ENCODE peak calls at places on chromosome 7, in nine cellular contexts. Q is spleen, B is astrocyte of the spinal cord, M is mammary epithelial cell, Z is mucosa of descending colon, T is A549, X is HCT116, E is HFF-Myc, D is neural progenitor cell. L is an unnamed sample.

GRCh38 chr7:99539213-99539811 is 12.6 kb downstream of the FAM200A start:
- DNase-seq in Q (no peak), B (no peak), M (no peak), Z (no peak), T (no peak), X (no peak), E (no peak), D (no peak), L (no peak)

GRCh38 chr7:95989301-95989700 is 216.9 kb downstream of the DYNC1I1 start:
- DNase-seq in Q (no peak), B (no peak), M (no peak), Z (no peak), T (no peak), X (no peak), E (no peak), D (peak), L (no peak)

GRCh38 chr7:115260381-115260780 is 338.5 kb downstream of the MDFIC start:
- DNase-seq in Q (no peak), B (peak), M (peak), Z (no peak), T (no peak), X (no peak), E (no peak), D (no peak), L (peak)

GRCh38 chr7:36474283-36475010 is 84.8 kb downstream of the ANLN start:
- DNase-seq in Q (no peak), B (peak), M (no peak), Z (no peak), T (no peak), X (no peak), E (no peak), D (no peak), L (peak)

GRCh38 chr7:12267542-12267941 is 56.4 kb downstream of the TMEM106B start:
- DNase-seq in Q (no peak), B (no peak), M (no peak), Z (no peak), T (no peak), X (no peak), E (no peak), D (no peak), L (no peak)

GRCh38 chr7:105782391-105783063 is 93.9 kb downstream of the ATXN7L1 start:
- DNase-seq in Q (peak), B (peak), M (peak), Z (no peak), T (no peak), X (no peak), E (peak), D (no peak), L (peak)

GRCh38 chr7:157673573-157673972 is 336.8 kb downstream of the DNAJB6 start:
- DNase-seq in Q (peak), B (no peak), M (no peak), Z (no peak), T (no peak), X (no peak), E (no peak), D (no peak), L (no peak)

GRCh38 chr7:114508096-114508495 is 93.5 kb downstream of the FOXP2 start:
- DNase-seq in Q (no peak), B (peak), M (no peak), Z (no peak), T (no peak), X (no peak), E (no peak), D (no peak), L (peak)

GRCh38 chr7:23713285-23714235 is 3.5 kb downstream of the STK31 start:
- DNase-seq in Q (no peak), B (peak), M (peak), Z (no peak), T (no peak), X (no peak), E (peak), D (no peak), L (peak)

GRCh38 chr7:26367219-26367711 is 75.6 kb downstream of the SNX10 start:
- DNase-seq in Q (no peak), B (no peak), M (no peak), Z (no peak), T (no peak), X (no peak), E (no peak), D (no peak), L (no peak)

GRCh38 chr7:115059312-115059711 is 137.4 kb downstream of the MDFIC start:
- DNase-seq in Q (no peak), B (peak), M (no peak), Z (no peak), T (no peak), X (no peak), E (no peak), D (no peak), L (no peak)

GRCh38 chr7:6564091-6564770 is 13.0 kb upstream of the GRID2IP start:
- DNase-seq in Q (no peak), B (no peak), M (no peak), Z (peak), T (no peak), X (no peak), E (no peak), D (no peak), L (no peak)

GRCh38 chr7:107777702-107778101 is 25.3 kb downstream of the SLC26A3 start:
- DNase-seq in Q (no peak), B (no peak), M (no peak), Z (no peak), T (no peak), X (no peak), E (no peak), D (no peak), L (no peak)

GRCh38 chr7:110839866-110840265 is 251.1 kb upstream of the LRRN3 start:
- DNase-seq in Q (no peak), B (peak), M (peak), Z (no peak), T (no peak), X (no peak), E (peak), D (peak), L (peak)

GRCh38 chr7:130112078-130112477 is 41.7 kb downstream of the KLHDC10 start:
- DNase-seq in Q (no peak), B (no peak), M (no peak), Z (no peak), T (no peak), X (no peak), E (no peak), D (no peak), L (no peak)

GRCh38 chr7:108613147-108613948 is 43.7 kb downstream of the DNAJB9 start:
- DNase-seq in Q (no peak), B (peak), M (peak), Z (no peak), T (peak), X (peak), E (peak), D (peak), L (peak)

GRCh38 chr7:141975806-141976523 is 2.4 kb upstream of the TAS2R38 start:
- DNase-seq in Q (peak), B (peak), M (peak), Z (peak), T (peak), X (peak), E (peak), D (peak), L (no peak)

GRCh38 chr7:128005117-128005516 is 26.1 kb downstream of the LRRC4 start:
- DNase-seq in Q (no peak), B (no peak), M (no peak), Z (no peak), T (no peak), X (no peak), E (no peak), D (no peak), L (no peak)

GRCh38 chr7:45088821-45089313 is at the start of gene NACAD:
- DNase-seq in Q (peak), B (peak), M (no peak), Z (peak), T (peak), X (no peak), E (no peak), D (peak), L (no peak)

GRCh38 chr7:2205036-2205780 is 27.5 kb downstream of the MAD1L1 start:
- DNase-seq in Q (peak), B (no peak), M (no peak), Z (peak), T (no peak), X (no peak), E (no peak), D (no peak), L (no peak)

GRCh38 chr7:90788057-90788456 is 191.9 kb downstream of the CDK14 start:
- DNase-seq in Q (no peak), B (peak), M (no peak), Z (no peak), T (no peak), X (no peak), E (no peak), D (peak), L (no peak)

GRCh38 chr7:84372155-84372621 is 177.6 kb upstream of the SEMA3A start:
- DNase-seq in Q (no peak), B (peak), M (peak), Z (no peak), T (no peak), X (peak), E (peak), D (peak), L (peak)

GRCh38 chr7:12572941-12573340 is 2.4 kb downstream of the SCIN start:
- DNase-seq in Q (no peak), B (no peak), M (no peak), Z (no peak), T (no peak), X (no peak), E (no peak), D (no peak), L (no peak)

GRCh38 chr7:151978616-151979015 is 22.4 kb downstream of the GALNTL5 start:
- DNase-seq in Q (no peak), B (no peak), M (no peak), Z (no peak), T (no peak), X (no peak), E (no peak), D (no peak), L (no peak)

GRCh38 chr7:22612776-22613175 is 112.8 kb upstream of the STEAP1B start:
- DNase-seq in Q (no peak), B (no peak), M (no peak), Z (no peak), T (no peak), X (no peak), E (no peak), D (no peak), L (no peak)

GRCh38 chr7:88312061-88312663 is 5.5 kb upstream of the STEAP4 start:
- DNase-seq in Q (no peak), B (peak), M (peak), Z (peak), T (no peak), X (no peak), E (no peak), D (no peak), L (peak)

GRCh38 chr7:39096220-39096619 is 118.5 kb downstream of the POU6F2 start:
- DNase-seq in Q (no peak), B (no peak), M (no peak), Z (no peak), T (no peak), X (no peak), E (no peak), D (no peak), L (no peak)

GRCh38 chr7:137325927-137326326 is 17.6 kb downstream of the PTN start:
- DNase-seq in Q (no peak), B (no peak), M (no peak), Z (no peak), T (no peak), X (no peak), E (no peak), D (no peak), L (peak)

GRCh38 chr7:13852281-13852968 is 137.0 kb downstream of the ETV1 start:
- DNase-seq in Q (no peak), B (peak), M (peak), Z (no peak), T (no peak), X (no peak), E (no peak), D (no peak), L (peak)

GRCh38 chr7:100867796-100868485 is 754 bp downstream of the TRIP6 start:
- DNase-seq in Q (no peak), B (no peak), M (peak), Z (no peak), T (no peak), X (no peak), E (no peak), D (peak), L (no peak)

GRCh38 chr7:68733219-68734143 is 864.8 kb upstream of the AUTS2 start:
- DNase-seq in Q (no peak), B (no peak), M (no peak), Z (no peak), T (peak), X (no peak), E (no peak), D (peak), L (no peak)

GRCh38 chr7:66296001-66296521 is 90.9 kb downstream of the TPST1 start:
- DNase-seq in Q (no peak), B (peak), M (no peak), Z (no peak), T (no peak), X (no peak), E (no peak), D (no peak), L (no peak)

GRCh38 chr7:156969972-156970420 is 20.5 kb downstream of the NOM1 start:
- DNase-seq in Q (no peak), B (peak), M (peak), Z (no peak), T (no peak), X (no peak), E (no peak), D (no peak), L (no peak)

GRCh38 chr7:499853-500485 is 19.7 kb downstream of the PDGFA start:
- DNase-seq in Q (peak), B (no peak), M (no peak), Z (no peak), T (no peak), X (no peak), E (no peak), D (no peak), L (no peak)

GRCh38 chr7:49037348-49038210 is 113.2 kb downstream of the CDC14C start:
- DNase-seq in Q (no peak), B (no peak), M (no peak), Z (no peak), T (no peak), X (no peak), E (no peak), D (no peak), L (no peak)

GRCh38 chr7:50648076-50648475 is 82.9 kb upstream of the DDC start:
- DNase-seq in Q (no peak), B (no peak), M (no peak), Z (no peak), T (no peak), X (no peak), E (no peak), D (peak), L (no peak)

DNA sequence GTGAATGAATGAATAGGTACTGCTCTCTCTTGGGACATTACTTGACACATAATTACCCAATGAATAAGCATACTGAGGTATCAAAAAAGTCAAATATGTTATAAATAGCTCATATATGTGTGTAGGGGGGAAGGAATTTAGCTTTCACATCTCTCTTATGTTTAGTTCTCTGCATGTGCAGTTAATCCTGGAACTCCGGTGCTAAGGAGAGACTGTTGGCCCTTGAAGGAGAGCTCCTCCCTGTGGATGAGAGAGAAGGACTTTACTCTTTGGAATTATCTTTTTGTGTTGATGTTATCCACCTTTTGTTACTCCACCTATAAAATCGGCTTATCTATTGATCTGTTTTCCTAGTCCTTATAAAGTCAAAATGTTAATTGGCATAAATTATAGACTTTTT is 1.2 kb downstream of the CFTR start:
- DNase-seq in Q (no peak), B (no peak), M (no peak), Z (no peak), T (no peak), X (no peak), E (no peak), D (peak), L (no peak)
- H3K4me3 ChIP-seq in Q (no peak), B (no peak), M (no peak), Z (peak), T (no peak), X (no peak), E (no peak), D (no peak), L (no peak)

DNA sequence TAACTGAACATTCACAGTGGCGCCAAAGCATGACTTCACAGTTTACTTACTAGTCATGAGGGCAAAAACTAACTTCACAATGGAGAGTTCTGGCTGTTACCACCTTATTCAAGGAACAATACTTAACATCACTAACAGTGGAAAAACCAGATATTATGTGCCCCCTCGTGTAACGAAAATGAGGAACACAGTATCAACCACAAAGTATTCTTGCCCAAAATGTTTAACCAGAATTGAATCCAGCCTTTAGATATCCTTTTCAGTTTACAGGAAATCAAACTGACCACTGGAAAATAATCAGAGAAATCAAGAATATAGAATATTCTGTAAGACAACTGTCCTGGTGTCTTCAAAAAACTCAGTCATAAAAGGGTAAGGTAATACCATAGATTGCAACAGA is 9.5 kb downstream of the C7orf25 start:
- DNase-seq in Q (no peak), B (no peak), M (no peak), Z (no peak), T (no peak), X (no peak), E (no peak), D (no peak), L (no peak)
- TF ChIP-seq CTCF in Q (no peak), B (no peak), M (no peak), Z (no peak), T (no peak), X (no peak), E (no peak), D (no peak), L (no peak)

GRCh38 chr7:55021951-55022617 is 3.3 kb downstream of the EGFR start:
- DNase-seq in Q (no peak), B (peak), M (peak), Z (no peak), T (no peak), X (no peak), E (no peak), D (no peak), L (no peak)
- H3K4me3 ChIP-seq in Q (no peak), B (peak), M (peak), Z (no peak), T (peak), X (no peak), E (peak), D (no peak), L (peak)

DNA sequence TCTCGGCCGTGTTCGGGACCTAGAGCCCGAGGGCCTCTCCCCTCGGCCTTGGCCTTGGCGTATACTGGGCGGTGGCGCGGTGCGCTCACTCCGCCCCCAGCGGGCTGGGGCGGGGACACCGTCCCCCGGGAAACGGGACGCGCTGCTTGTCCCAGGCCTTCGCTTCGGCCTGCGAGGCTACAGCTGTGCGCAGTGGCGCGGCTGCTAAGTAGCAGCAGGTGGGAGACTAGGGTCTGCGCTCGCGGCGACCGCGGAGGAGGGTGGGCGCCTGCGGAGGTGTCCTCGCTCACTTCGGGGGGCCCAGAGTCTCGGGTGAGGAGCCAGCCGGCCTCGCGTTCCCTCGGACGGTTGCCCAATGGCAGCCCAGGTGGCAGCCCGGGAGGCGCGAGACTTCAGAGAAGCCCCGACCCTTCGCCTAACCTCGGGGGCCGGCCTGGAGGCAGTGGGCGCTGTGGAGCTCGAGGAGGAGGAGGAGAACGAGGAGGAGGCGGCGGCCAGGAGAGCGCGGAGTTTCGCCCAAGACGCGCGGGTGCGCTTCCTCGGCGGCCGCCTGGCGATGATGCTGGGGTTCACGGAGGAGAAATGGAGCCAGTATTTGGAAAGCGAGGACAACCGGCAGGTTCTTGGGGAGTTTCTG is at the start of gene DNAH11:
- DNase-seq in Q (peak), B (peak), M (peak), Z (no peak), T (peak), X (no peak), E (no peak), D (peak), L (peak)
- TF ChIP-seq CTCF in Q (no peak), B (no peak), M (no peak), Z (no peak), T (no peak), X (no peak), E (no peak), D (no peak), L (no peak)

GRCh38 chr7:74155810-74156395 is 18.3 kb upstream of the EIF4H start:
- DNase-seq in Q (no peak), B (no peak), M (no peak), Z (no peak), T (no peak), X (no peak), E (no peak), D (no peak), L (no peak)

GRCh38 chr7:74153736-74154135 is 20.4 kb upstream of the EIF4H start:
- DNase-seq in Q (no peak), B (no peak), M (no peak), Z (no peak), T (no peak), X (no peak), E (no peak), D (no peak), L (no peak)

GRCh38 chr7:74157605-74158004 is 16.6 kb upstream of the EIF4H start:
- DNase-seq in Q (no peak), B (no peak), M (no peak), Z (no peak), T (no peak), X (no peak), E (no peak), D (no peak), L (no peak)
- H3K4me3 ChIP-seq in Q (no peak), B (no peak), M (no peak), Z (no peak), T (no peak), X (no peak), E (no peak), D (no peak), L (no peak)

GRCh38 chr7:94289071-94289470 is 105.6 kb upstream of the COL1A2 start:
- DNase-seq in Q (no peak), B (peak), M (peak), Z (no peak), T (peak), X (peak), E (peak), D (peak), L (peak)
- TF ChIP-seq CTCF in Q (no peak), B (peak), M (peak), Z (peak), T (peak), X (peak), E (peak), D (peak), L (peak)

DNA sequence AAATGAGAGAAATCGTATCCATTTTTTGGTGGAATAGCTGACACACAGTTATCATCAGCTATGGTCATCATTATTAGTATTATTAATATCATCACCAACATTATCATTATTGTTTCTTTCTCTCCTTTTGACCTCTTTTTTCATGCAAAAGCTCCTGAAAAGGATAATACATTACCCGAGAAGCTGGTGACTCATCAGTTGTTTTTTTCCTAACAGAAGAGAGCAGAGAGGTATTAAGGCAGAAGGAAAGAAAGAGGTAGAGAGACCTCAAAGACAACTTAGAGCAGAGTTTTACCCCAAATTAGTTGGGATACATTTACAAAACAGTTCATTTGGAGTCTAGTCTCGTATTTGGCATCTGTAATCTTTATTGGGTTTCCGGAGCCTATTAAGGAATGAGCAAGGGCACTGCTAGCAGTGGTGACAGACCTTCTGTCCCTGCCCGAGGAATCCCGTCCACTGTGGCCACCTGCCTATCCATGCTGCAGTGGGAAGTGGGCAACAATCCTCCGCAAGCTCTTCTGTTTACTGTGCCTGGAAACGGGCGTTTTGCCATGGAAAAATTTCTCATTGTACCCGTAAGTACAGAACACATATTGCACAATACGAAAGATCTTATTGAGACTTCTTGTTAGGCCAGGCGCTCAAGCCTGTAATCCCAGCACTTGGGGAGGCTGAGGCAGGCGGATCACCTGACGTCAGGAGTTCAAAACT is 170.0 kb upstream of the MKLN1 start:
- DNase-seq in Q (no peak), B (peak), M (no peak), Z (no peak), T (no peak), X (no peak), E (no peak), D (no peak), L (peak)
- H3K4me3 ChIP-seq in Q (no peak), B (no peak), M (no peak), Z (no peak), T (peak), X (no peak), E (no peak), D (no peak), L (no peak)